ENCODE peak calls at places on chromosomes 5 and 9, in four cellular contexts. W, M, E and I are unnamed samples.

GRCh38 chr5:124439609-124440008 is 306.8 kb downstream of the ZNF608 start:
- DNase-seq in W (no peak), M (no peak), E (no peak), I (no peak)

GRCh38 chr5:60339691-60340191 is 360.2 kb downstream of the DEPDC1B start:
- DNase-seq in W (no peak), M (no peak), E (no peak), I (no peak)

GRCh38 chr9:126386088-126386487 is 59.5 kb downstream of the MVB12B start:
- DNase-seq in W (peak; percentile 69), M (no peak), E (peak; percentile 40), I (no peak)

GRCh38 chr9:98766548-98766947 is 29.8 kb downstream of the ANKS6 start:
- DNase-seq in W (no peak), M (no peak), E (no peak), I (no peak)

GRCh38 chr5:156432830-156433105 is 105.8 kb downstream of the SGCD start:
- DNase-seq in W (no peak), M (no peak), E (no peak), I (no peak)

GRCh38 chr5:135360278-135361274 is 38.5 kb downstream of the MACROH2A1 start:
- DNase-seq in W (no peak), M (no peak), E (no peak), I (no peak)

GRCh38 chr5:61332369-61332745 is 299 bp downstream of the ZSWIM6 start:
- DNase-seq in W (peak; percentile 79), M (peak; percentile 52), E (peak; percentile 62), I (peak; percentile 32)

GRCh38 chr9:136525207-136525606 is 20.6 kb downstream of the NOTCH1 start:
- DNase-seq in W (no peak), M (no peak), E (no peak), I (no peak)

GRCh38 chr5:148393390-148393741 is 9.6 kb downstream of the FBXO38 start:
- DNase-seq in W (peak; percentile 30), M (no peak), E (no peak), I (no peak)

GRCh38 chr5:14186132-14186830 is 43.1 kb downstream of the TRIO start:
- DNase-seq in W (no peak), M (no peak), E (no peak), I (no peak)

GRCh38 chr5:119330367-119331183 is 25.2 kb upstream of the TNFAIP8 start:
- DNase-seq in W (no peak), M (no peak), E (no peak), I (no peak)

GRCh38 chr5:138544171-138545134 is 1.4 kb upstream of the ETF1 start:
- DNase-seq in W (peak; percentile 4), M (no peak), E (peak; percentile 23), I (no peak)

GRCh38 chr9:92632641-92633040 is 37.3 kb downstream of the IPPK start:
- DNase-seq in W (no peak), M (no peak), E (no peak), I (no peak)

GRCh38 chr9:125547383-125547782 is 159.6 kb downstream of the MAPKAP1 start:
- DNase-seq in W (peak; percentile 73), M (no peak), E (no peak), I (no peak)

GRCh38 chr5:62306494-62307363 is 723 bp downstream of the KIF2A start:
- DNase-seq in W (peak; percentile 63), M (peak; percentile 44), E (peak; percentile 75), I (peak; percentile 29)

GRCh38 chr9:84669008-84669292 is 579 bp upstream of the NTRK2 start:
- DNase-seq in W (no peak), M (no peak), E (no peak), I (no peak)

GRCh38 chr9:121743441-121744001 is 92.1 kb downstream of the DAB2IP start:
- DNase-seq in W (peak; percentile 94), M (peak; percentile 94), E (peak; percentile 90), I (no peak)

GRCh38 chr5:84303315-84303714 is 81.4 kb downstream of the EDIL3 start:
- DNase-seq in W (no peak), M (no peak), E (no peak), I (no peak)

GRCh38 chr9:2936221-2936620 is 92.3 kb upstream of the PUM3 start:
- DNase-seq in W (no peak), M (no peak), E (no peak), I (no peak)

GRCh38 chr9:130366888-130367550 is 77.7 kb upstream of the ASS1 start:
- DNase-seq in W (no peak), M (no peak), E (no peak), I (no peak)

GRCh38 chr5:58891072-58891970 is 308.4 kb downstream of the RAB3C start:
- DNase-seq in W (peak; percentile 75), M (peak; percentile 75), E (peak; percentile 68), I (peak; percentile 58)
- H2AFZ ChIP-seq in W (peak overlapping the region; percentile 46), M (no peak overlapping the region), E (peak overlapping the region; percentile 27), I (peak overlapping the region; percentile 22)

GRCh38 chr5:31861601-31862000 is 222.7 kb downstream of the PDZD2 start:
- DNase-seq in W (no peak), M (no peak), E (no peak), I (no peak)

GRCh38 chr5:31866166-31866565 is 227.2 kb downstream of the PDZD2 start:
- DNase-seq in W (no peak), M (no peak), E (no peak), I (no peak)

GRCh38 chr5:31864015-31864414 is 225.1 kb downstream of the PDZD2 start:
- DNase-seq in W (peak; percentile 56), M (peak; percentile 84), E (no peak), I (no peak)

GRCh38 chr5:31867219-31867618 is 228.3 kb downstream of the PDZD2 start:
- DNase-seq in W (no peak), M (no peak), E (no peak), I (no peak)
- TF ChIP-seq EZH2phosphoT487 in W (no peak), M (no peak), E (no peak), I (no peak)

DNA sequence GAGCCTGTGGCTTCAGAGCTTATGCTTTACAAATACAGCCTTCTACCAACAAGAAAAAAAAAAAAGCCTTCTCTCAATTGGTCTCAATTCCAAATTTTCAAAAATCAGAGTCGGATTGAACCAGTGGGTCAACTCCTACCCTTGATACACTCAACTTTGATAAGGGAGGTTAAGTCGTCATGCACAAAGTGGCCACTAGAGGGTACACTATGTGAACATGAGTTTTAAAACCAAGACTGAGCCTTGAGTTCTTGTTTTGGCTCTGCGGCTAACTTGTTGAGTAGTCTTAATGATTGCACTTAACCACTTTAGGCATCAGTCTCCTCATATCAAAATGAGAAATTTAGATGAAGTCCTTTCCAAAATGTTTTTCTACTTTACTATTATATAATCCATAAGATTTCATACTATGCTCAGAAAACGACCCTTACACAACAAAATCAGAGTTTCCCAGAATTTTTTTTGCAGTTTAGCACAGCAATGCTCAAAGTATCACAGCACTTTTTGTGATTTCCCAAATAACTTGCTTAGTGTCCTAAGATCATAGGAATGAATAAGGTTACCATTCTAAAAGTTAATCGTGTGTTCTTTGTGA is 92.9 kb upstream of the MTAP start:
- DNase-seq in W (peak; percentile 78), M (peak; percentile 24), E (peak; percentile 64), I (peak; percentile 38)
- TF ChIP-seq CTCF in W (peak; percentile 84), M (peak; percentile 85), E (peak; percentile 62), I (peak; percentile 61)

GRCh38 chr5:167699434-167699833 is 592.0 kb upstream of the WWC1 start:
- DNase-seq in W (peak; percentile 83), M (no peak), E (peak; percentile 82), I (no peak)
- H2AFZ ChIP-seq in W (no peak overlapping the region), M (peak overlapping the region; percentile 63), E (no peak overlapping the region), I (no peak overlapping the region)

GRCh38 chr9:16624356-16624755 is 246.1 kb downstream of the BNC2 start:
- DNase-seq in W (no peak), M (no peak), E (no peak), I (no peak)

GRCh38 chr9:16627967-16628366 is 242.5 kb downstream of the BNC2 start:
- DNase-seq in W (no peak), M (peak; percentile 33), E (peak; percentile 53), I (no peak)

GRCh38 chr9:16626577-16627130 is 243.8 kb downstream of the BNC2 start:
- DNase-seq in W (peak; percentile 63), M (no peak), E (peak; percentile 70), I (no peak)

GRCh38 chr9:16625106-16625505 is 245.4 kb downstream of the BNC2 start:
- DNase-seq in W (no peak), M (no peak), E (no peak), I (no peak)

DNA sequence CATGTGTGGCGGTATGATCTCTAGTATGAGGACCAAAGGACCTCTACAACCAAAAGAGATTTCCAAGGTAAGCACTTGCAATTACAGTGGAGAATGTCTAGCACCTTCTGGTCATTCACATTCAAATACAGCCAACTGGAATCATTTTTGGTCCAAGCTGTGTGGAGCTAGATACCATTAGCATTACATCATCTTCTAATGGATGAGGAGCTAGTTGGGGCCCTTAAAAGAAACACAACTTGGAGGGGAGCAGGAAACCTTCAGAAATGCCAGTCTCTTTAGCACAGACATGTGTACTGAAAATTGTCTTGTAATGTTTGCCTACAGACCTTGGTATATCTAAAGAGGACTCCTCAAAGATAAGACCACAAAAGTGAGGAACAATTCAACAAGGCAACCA is 244.6 kb downstream of the BNC2 start:
- DNase-seq in W (no peak), M (no peak), E (no peak), I (no peak)
- TF ChIP-seq EZH2phosphoT487 in W (no peak), M (no peak), E (no peak), I (no peak)

GRCh38 chr5:131005963-131006684 is 158.9 kb downstream of the HINT1 start:
- DNase-seq in W (peak; percentile 33), M (no peak), E (peak; percentile 21), I (no peak)
- TF ChIP-seq CTCF in W (peak; percentile 49), M (peak; percentile 50), E (peak; percentile 41), I (no peak)

DNA sequence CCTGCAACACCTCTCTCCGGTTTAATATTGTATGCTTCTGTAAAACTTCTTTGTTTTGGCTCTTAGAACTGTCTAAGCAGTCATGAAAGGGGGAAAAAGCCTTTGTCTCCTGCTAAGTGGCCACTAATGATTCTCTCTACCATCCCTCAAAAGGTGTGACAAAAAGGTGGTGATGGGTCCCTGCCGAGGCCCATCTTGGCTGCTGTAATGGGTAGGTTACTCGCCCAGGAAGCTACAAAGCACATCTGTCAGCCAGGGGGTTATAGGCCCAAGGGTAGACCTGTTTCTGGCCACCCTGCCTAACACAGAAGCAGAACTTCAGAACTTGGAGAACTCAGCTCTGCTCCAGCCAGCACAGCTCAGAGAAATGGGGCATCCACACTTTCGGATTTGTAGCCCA is 1.6 kb downstream of the FAM219A start:
- DNase-seq in W (no peak), M (no peak), E (no peak), I (no peak)
- H2AFZ ChIP-seq in W (peak overlapping the region; percentile 73), M (no peak overlapping the region), E (peak overlapping the region; percentile 72), I (no peak overlapping the region)

GRCh38 chr5:82291429-82291828 is 13.3 kb upstream of the RPS23 start:
- DNase-seq in W (no peak), M (no peak), E (no peak), I (no peak)
- TF ChIP-seq EZH2phosphoT487 in W (no peak), M (no peak), E (no peak), I (no peak)

GRCh38 chr5:159917919-159918487 is 1.7 kb downstream of the ADRA1B start:
- DNase-seq in W (no peak), M (no peak), E (no peak), I (no peak)
- TF ChIP-seq CTCF in W (no peak), M (no peak), E (no peak), I (no peak)